ENCODE peak calls at places on chromosomes 1 and 21, in four cellular contexts. L is Kasumi-1, P is NT2/D1, W is posterior cingulate gyrus. U is an unnamed sample.
A peak's percentile ranks its signal among the peaks of the same experiment; 100 is the strongest.

GRCh38 chr1:247456914-247457638 is 828 bp downstream of the OR2B11 start:
- DNase-seq in L (no peak), P (no peak), W (peak; percentile 52), U (no peak)

GRCh38 chr21:45302082-45303061 is 14.7 kb upstream of the POFUT2 start:
- DNase-seq in L (no peak), P (no peak), W (no peak), U (peak; percentile 47)

GRCh38 chr1:206470692-206471414 is 577 bp downstream of the IKBKE start:
- DNase-seq in L (peak; percentile 85), P (peak; percentile 56), W (no peak), U (peak; percentile 82)

GRCh38 chr1:43543567-43543966 is 12.9 kb downstream of the PTPRF start:
- DNase-seq in L (no peak), P (no peak), W (no peak), U (no peak)

GRCh38 chr1:146012703-146013565 is 8.6 kb downstream of the HJV start:
- DNase-seq in L (peak; percentile 78), P (peak; percentile 56), W (no peak), U (no peak)

GRCh38 chr1:5720936-5721335 is 271.3 kb downstream of the NPHP4 start:
- DNase-seq in L (no peak), P (no peak), W (no peak), U (peak; percentile 25)

GRCh38 chr1:23995431-23995837 is 15.3 kb upstream of the SRSF10 start:
- DNase-seq in L (no peak), P (no peak), W (no peak), U (no peak)

GRCh38 chr1:19390901-19391595 is 78.9 kb downstream of the SLC66A1 start:
- DNase-seq in L (peak; percentile 65), P (no peak), W (peak; percentile 61), U (peak; percentile 68)

GRCh38 chr1:113617438-113618141 is 141.7 kb downstream of the PHTF1 start:
- DNase-seq in L (no peak), P (no peak), W (no peak), U (no peak)

GRCh38 chr1:6000444-6001288 is 8.4 kb upstream of the NPHP4 start:
- DNase-seq in L (no peak), P (no peak), W (peak; percentile 6), U (peak; percentile 13)

GRCh38 chr1:9472386-9473031 is 66.8 kb upstream of the SLC25A33 start:
- DNase-seq in L (no peak), P (no peak), W (no peak), U (no peak)

GRCh38 chr1:68229927-68230812 is 2.2 kb downstream of the WLS start:
- DNase-seq in L (no peak), P (no peak), W (no peak), U (no peak)

GRCh38 chr1:31782066-31782762 is 18.1 kb upstream of the ADGRB2 start:
- DNase-seq in L (no peak), P (no peak), W (no peak), U (no peak)

GRCh38 chr1:232511172-232511571 is 118.8 kb downstream of the SIPA1L2 start:
- DNase-seq in L (no peak), P (no peak), W (no peak), U (no peak)

GRCh38 chr1:160778976-160779375 is 17.0 kb upstream of the LY9 start:
- DNase-seq in L (no peak), P (no peak), W (no peak), U (no peak)

GRCh38 chr21:27513016-27513415 is 546.1 kb upstream of the ADAMTS5 start:
- DNase-seq in L (no peak), P (no peak), W (no peak), U (no peak)